ENCODE peak calls at places on chromosomes 12 and 14, in seven cellular contexts. M is breast epithelium, I is A549, E is stomach, R is heart left ventricle, G is IMR-90, D is suprapubic skin. W is an unnamed sample.
A peak's percentile ranks its signal among the peaks of the same experiment; 100 is the strongest.

GRCh38 chr14:71397371-71397770 is 490.1 kb downstream of the PCNX1 start:
- DNase-seq in M (no peak), I (no peak), E (no peak), R (no peak), G (no peak), D (no peak), W (no peak)

GRCh38 chr12:68334136-68334535 is 2.0 kb upstream of the MDM1 start:
- DNase-seq in M (no peak), I (no peak), E (no peak), R (peak; percentile 22), G (no peak), D (no peak), W (no peak)

GRCh38 chr12:80580254-80580653 is 127.2 kb upstream of the MYF6 start:
- DNase-seq in M (no peak), I (no peak), E (no peak), R (no peak), G (peak; percentile 97), D (no peak), W (no peak)

GRCh38 chr14:95267306-95267705 is 52.4 kb downstream of the CLMN start:
- DNase-seq in M (no peak), I (no peak), E (no peak), R (no peak), G (no peak), D (no peak), W (no peak)

GRCh38 chr12:131896811-131897270 is 2.4 kb downstream of the ULK1 start:
- DNase-seq in M (no peak), I (no peak), E (no peak), R (no peak), G (no peak), D (no peak), W (no peak)

GRCh38 chr12:30000401-30000800 is 216.7 kb upstream of the TMTC1 start:
- DNase-seq in M (no peak), I (no peak), E (no peak), R (no peak), G (no peak), D (no peak), W (no peak)

GRCh38 chr12:40015360-40015759 is 90.5 kb downstream of the SLC2A13 start:
- DNase-seq in M (no peak), I (peak; percentile 15), E (no peak), R (no peak), G (no peak), D (no peak), W (no peak)

GRCh38 chr12:112638420-112638819 is 153.1 kb upstream of the RPH3A start:
- DNase-seq in M (no peak), I (no peak), E (no peak), R (no peak), G (no peak), D (no peak), W (no peak)

GRCh38 chr14:36771256-36771655 is 109.6 kb downstream of the PAX9 start:
- DNase-seq in M (no peak), I (no peak), E (no peak), R (no peak), G (no peak), D (no peak), W (no peak)

GRCh38 chr14:77804592-77804991 is 4.7 kb downstream of the ADCK1 start:
- DNase-seq in M (no peak), I (peak; percentile 19), E (no peak), R (no peak), G (no peak), D (no peak), W (no peak)

DNA sequence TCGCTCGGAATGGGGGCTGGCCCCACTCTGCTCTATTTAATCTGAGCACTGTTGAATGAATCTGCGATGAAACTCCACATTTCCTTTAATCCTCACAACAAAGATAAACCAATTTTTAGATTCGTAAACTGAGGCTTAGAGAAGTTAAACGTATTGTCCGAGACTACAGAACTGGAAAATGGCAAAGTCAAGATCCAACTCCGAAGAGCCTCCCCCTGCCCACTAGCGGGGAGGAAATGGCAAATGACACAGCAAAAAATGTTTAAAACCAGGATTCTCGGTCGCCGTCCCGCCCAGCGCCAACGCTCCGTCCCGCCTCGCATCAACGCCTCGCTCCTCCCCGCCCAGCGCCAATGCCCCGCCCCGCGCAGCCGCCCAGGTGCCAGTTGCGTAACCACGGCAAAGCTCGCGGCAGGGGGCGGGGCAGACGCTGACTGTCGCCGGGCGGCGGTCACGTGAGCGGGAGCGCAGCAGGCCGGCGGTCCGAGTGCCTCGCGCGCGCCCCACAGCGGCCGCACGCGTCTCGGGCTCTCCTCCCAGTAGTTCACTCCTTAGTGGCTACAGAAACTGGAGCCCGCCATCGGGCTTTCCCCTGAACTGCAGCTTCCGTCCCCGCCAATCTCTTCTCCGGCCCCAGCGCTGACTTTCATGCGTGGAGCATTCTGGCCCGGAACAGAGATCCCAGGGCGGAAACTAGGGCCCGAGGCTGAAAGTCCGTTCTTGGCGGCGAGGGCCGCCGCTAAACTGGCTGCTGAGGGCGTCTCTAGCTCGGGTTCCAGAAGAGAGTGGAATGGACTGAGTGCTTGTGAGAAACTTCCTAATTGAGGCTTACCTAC is 13.6 kb upstream of the LRRC23 start:
- DNase-seq in M (peak; percentile 98), I (peak; percentile 93), E (peak; percentile 99), R (peak; percentile 99), G (peak; percentile 94), D (peak; percentile 98), W (peak; percentile 100)
- TF ChIP-seq POLR2A in M (peak; percentile 43), I (peak; percentile 70), E (no peak), R (no peak), G (peak; percentile 92), D (no peak), W (no peak)

GRCh38 chr14:50095895-50096294 is 20.5 kb downstream of the VCPKMT start:
- DNase-seq in M (no peak), I (no peak), E (no peak), R (no peak), G (no peak), D (no peak), W (no peak)

GRCh38 chr14:50092006-50092555 is 24.3 kb downstream of the VCPKMT start:
- DNase-seq in M (no peak), I (no peak), E (no peak), R (no peak), G (no peak), D (no peak), W (no peak)

GRCh38 chr14:50091240-50091914 is 25.0 kb downstream of the VCPKMT start:
- DNase-seq in M (no peak), I (no peak), E (no peak), R (no peak), G (no peak), D (no peak), W (no peak)

GRCh38 chr14:50093496-50093895 is 22.9 kb downstream of the VCPKMT start:
- DNase-seq in M (no peak), I (no peak), E (no peak), R (no peak), G (no peak), D (no peak), W (no peak)

DNA sequence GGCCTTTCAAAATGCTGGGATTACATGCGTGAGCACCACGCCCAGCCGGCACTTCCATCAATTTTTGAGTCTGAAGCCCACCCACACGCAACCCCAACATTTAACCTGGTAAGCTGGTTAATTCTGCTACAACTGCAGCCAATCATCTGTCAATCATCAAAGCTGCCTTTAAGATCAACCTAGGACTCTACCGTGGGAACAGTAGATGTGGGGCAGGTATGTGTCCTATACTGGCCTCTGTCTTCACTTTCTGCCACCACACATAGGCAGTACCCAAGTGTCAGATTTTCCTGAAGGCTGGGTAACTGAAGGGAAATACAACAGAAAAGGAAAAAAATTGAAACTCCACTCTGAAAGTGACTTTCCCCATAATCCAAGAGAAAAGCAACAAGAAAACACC is 22.3 kb downstream of the VCPKMT start:
- DNase-seq in M (no peak), I (no peak), E (no peak), R (no peak), G (no peak), D (no peak), W (no peak)
- TF ChIP-seq CTCF in M (no peak), I (no peak), E (no peak), R (no peak), G (no peak), D (no peak), W (no peak)

DNA sequence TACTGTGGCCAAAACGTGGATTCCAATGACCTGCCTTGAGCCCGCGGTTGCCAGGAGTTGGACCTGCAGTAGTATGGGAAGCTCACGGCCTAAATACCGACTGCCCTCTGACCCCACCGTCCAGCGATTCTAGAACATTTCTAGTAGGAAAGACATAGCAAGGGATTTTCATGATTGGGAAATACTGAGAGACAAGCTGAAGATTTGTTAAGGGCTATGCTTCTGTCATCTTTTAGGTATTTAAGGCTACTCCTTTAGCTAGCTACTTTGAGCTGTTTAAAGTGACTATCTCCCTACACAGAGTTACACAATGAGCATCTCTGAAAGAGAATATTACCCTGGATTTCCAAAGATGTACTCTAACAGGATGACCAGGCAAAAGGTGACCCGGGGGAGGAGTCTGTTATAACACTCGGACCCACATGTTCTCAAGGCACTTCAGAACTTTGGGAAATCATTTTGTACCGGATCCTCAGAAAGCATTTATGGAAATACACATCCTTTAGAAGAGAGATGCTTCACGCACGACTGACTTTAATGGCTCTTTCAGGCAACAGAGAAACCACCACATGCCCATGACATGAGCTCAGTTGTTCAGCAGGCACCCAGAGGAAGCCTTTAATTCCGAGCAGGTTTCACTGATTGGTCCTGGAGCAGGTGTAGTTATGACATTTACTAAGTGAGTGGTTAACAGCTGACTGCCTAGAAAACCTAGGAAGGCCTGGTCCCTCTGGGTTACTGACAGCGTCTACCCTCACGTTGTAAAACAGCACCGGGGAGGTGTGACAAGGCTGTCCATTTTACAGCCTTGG is 4.2 kb downstream of the BAG5 start:
- DNase-seq in M (no peak), I (no peak), E (no peak), R (no peak), G (peak; percentile 83), D (no peak), W (no peak)
- H3K4me3 ChIP-seq in M (no peak overlapping the region), I (no peak overlapping the region), E (no peak overlapping the region), R (no peak overlapping the region), G (no peak overlapping the region), D (no peak overlapping the region), W (no peak overlapping the region)

GRCh38 chr14:73763396-73763795 is 49.2 kb upstream of the PNMA1 start:
- DNase-seq in M (no peak), I (no peak), E (no peak), R (no peak), G (no peak), D (no peak), W (no peak)

GRCh38 chr14:73764406-73764805 is 50.2 kb upstream of the PNMA1 start:
- DNase-seq in M (no peak), I (no peak), E (no peak), R (no peak), G (no peak), D (no peak), W (no peak)

GRCh38 chr14:73760598-73761586 is 46.7 kb upstream of the PNMA1 start:
- DNase-seq in M (no peak), I (no peak), E (no peak), R (no peak), G (no peak), D (no peak), W (no peak)

GRCh38 chr14:73761621-73762355 is 47.6 kb upstream of the PNMA1 start:
- DNase-seq in M (no peak), I (no peak), E (no peak), R (no peak), G (no peak), D (no peak), W (no peak)

DNA sequence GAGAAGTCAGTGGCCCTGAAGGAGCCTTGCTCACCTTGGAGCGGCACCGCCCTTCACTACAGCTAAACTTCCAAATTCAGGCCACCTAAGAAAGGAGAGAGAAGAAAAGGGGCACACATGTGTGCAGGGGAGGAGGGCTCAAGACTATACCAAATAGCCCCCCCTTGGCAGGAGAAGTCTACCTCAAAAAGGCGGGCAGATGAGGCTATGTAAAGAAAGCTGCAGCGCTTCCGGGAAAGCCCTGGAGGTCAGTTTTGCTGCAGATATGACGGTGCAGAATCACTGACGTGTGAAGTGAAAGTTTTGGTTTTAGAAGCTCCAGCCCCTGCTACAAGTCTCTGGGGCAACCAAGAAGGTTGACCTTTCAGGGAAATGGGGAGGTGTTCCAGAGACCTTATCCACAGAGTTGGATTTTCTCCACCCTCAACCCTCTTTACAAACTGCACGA is 48.2 kb upstream of the PNMA1 start:
- DNase-seq in M (no peak), I (no peak), E (no peak), R (no peak), G (no peak), D (no peak), W (no peak)
- TF ChIP-seq POLR2A in M (no peak), I (no peak), E (no peak), R (no peak), G (no peak), D (no peak), W (no peak)

W was measured in lower leg skin.